ENCODE peak calls at places on chromosome X, in six cellular contexts. One of them, this sample, is unnamed. For H3K4me1, the result is how much of the 10 kb centered on the place peaks cover.

GRCh38 chrX:46637937-46638336 is 64.4 kb downstream of the CHST7 start:
- DNase-seq in IMR-90: peak
- DNase-seq in CD8-positive, alpha-beta memory T cell: no peak
- DNase-seq in ovary: no peak
- DNase-seq in fibroblast of lung: no peak
- DNase-seq in upper lobe of right lung: no peak
- DNase-seq in this sample: no peak

GRCh38 chrX:150293311-150294013 is 69.7 kb upstream of the MAMLD1 start:
- DNase-seq in fibroblast of lung: no peak
- DNase-seq in IMR-90: no peak
- DNase-seq in ovary: no peak
- DNase-seq in CD8-positive, alpha-beta memory T cell: no peak
- DNase-seq in upper lobe of right lung: no peak
- DNase-seq in this sample: no peak

GRCh38 chrX:1945879-1946278 is 331.0 kb downstream of the ASMT start:
- DNase-seq in upper lobe of right lung: no peak
- DNase-seq in CD8-positive, alpha-beta memory T cell: no peak
- DNase-seq in IMR-90: no peak
- DNase-seq in ovary: no peak
- DNase-seq in fibroblast of lung: no peak
- DNase-seq in this sample: no peak

GRCh38 chrX:131626681-131627296 is 82.9 kb downstream of the OR13H1 start:
- DNase-seq in IMR-90: no peak
- DNase-seq in CD8-positive, alpha-beta memory T cell: no peak
- DNase-seq in ovary: no peak
- DNase-seq in upper lobe of right lung: no peak
- DNase-seq in fibroblast of lung: peak
- DNase-seq in this sample: no peak

GRCh38 chrX:107205770-107206696 is at the start of the genes DNAAF6 and NUP62CL:
- DNase-seq in ovary: peak
- DNase-seq in IMR-90: no peak
- DNase-seq in upper lobe of right lung: peak
- DNase-seq in CD8-positive, alpha-beta memory T cell: peak
- DNase-seq in fibroblast of lung: peak
- DNase-seq in this sample: peak

GRCh38 chrX:150035531-150035930 is 97.2 kb upstream of the EOLA2 start:
- DNase-seq in IMR-90: peak
- DNase-seq in ovary: no peak
- DNase-seq in CD8-positive, alpha-beta memory T cell: no peak
- DNase-seq in upper lobe of right lung: no peak
- DNase-seq in fibroblast of lung: no peak
- DNase-seq in this sample: no peak

GRCh38 chrX:39875834-39876625 is 221.7 kb downstream of the BCOR start:
- DNase-seq in IMR-90: no peak
- DNase-seq in fibroblast of lung: no peak
- DNase-seq in CD8-positive, alpha-beta memory T cell: no peak
- DNase-seq in ovary: no peak
- DNase-seq in upper lobe of right lung: no peak
- DNase-seq in this sample: no peak

GRCh38 chrX:53089224-53089842 is 4.6 kb upstream of the KANTR start:
- DNase-seq in fibroblast of lung: peak
- DNase-seq in CD8-positive, alpha-beta memory T cell: peak
- DNase-seq in upper lobe of right lung: no peak
- DNase-seq in ovary: peak
- DNase-seq in IMR-90: peak
- DNase-seq in this sample: peak

GRCh38 chrX:141989134-141989533 is 85.4 kb downstream of the MAGEC1 start:
- DNase-seq in IMR-90: no peak
- DNase-seq in fibroblast of lung: peak
- DNase-seq in upper lobe of right lung: no peak
- DNase-seq in ovary: no peak
- DNase-seq in CD8-positive, alpha-beta memory T cell: no peak
- DNase-seq in this sample: no peak

GRCh38 chrX:114500622-114501021 is 83.3 kb upstream of the HTR2C start:
- DNase-seq in ovary: no peak
- DNase-seq in IMR-90: no peak
- DNase-seq in upper lobe of right lung: no peak
- DNase-seq in CD8-positive, alpha-beta memory T cell: no peak
- DNase-seq in fibroblast of lung: no peak
- DNase-seq in this sample: no peak

GRCh38 chrX:153857348-153857903 is 27.1 kb upstream of the PDZD4 start:
- DNase-seq in IMR-90: no peak
- DNase-seq in fibroblast of lung: no peak
- DNase-seq in CD8-positive, alpha-beta memory T cell: no peak
- DNase-seq in upper lobe of right lung: no peak
- DNase-seq in ovary: no peak
- DNase-seq in this sample: peak

GRCh38 chrX:72201836-72202536 is 20.4 kb downstream of the PIN4 start:
- DNase-seq in CD8-positive, alpha-beta memory T cell: no peak
- DNase-seq in fibroblast of lung: peak
- DNase-seq in ovary: no peak
- DNase-seq in IMR-90: peak
- DNase-seq in upper lobe of right lung: no peak
- DNase-seq in this sample: no peak

GRCh38 chrX:131942045-131942444 is 81.1 kb upstream of the STK26 start:
- DNase-seq in CD8-positive, alpha-beta memory T cell: no peak
- DNase-seq in ovary: no peak
- DNase-seq in upper lobe of right lung: no peak
- DNase-seq in fibroblast of lung: no peak
- DNase-seq in IMR-90: no peak
- DNase-seq in this sample: no peak

GRCh38 chrX:103254921-103255455 is at the start of gene TCEAL8:
- DNase-seq in CD8-positive, alpha-beta memory T cell: peak
- DNase-seq in IMR-90: peak
- DNase-seq in upper lobe of right lung: peak
- DNase-seq in ovary: peak
- DNase-seq in fibroblast of lung: peak
- DNase-seq in this sample: peak

GRCh38 chrX:43860646-43861370 is 21.4 kb downstream of the MAOB start:
- DNase-seq in CD8-positive, alpha-beta memory T cell: no peak
- DNase-seq in upper lobe of right lung: no peak
- DNase-seq in IMR-90: peak
- DNase-seq in ovary: no peak
- DNase-seq in fibroblast of lung: peak
- DNase-seq in this sample: no peak

GRCh38 chrX:118802857-118803256 is 20.8 kb upstream of the ZCCHC12 start:
- DNase-seq in ovary: no peak
- DNase-seq in IMR-90: peak
- DNase-seq in fibroblast of lung: peak
- DNase-seq in CD8-positive, alpha-beta memory T cell: no peak
- DNase-seq in upper lobe of right lung: no peak
- DNase-seq in this sample: no peak

GRCh38 chrX:40062525-40063193 is 35.1 kb downstream of the BCOR start:
- DNase-seq in CD8-positive, alpha-beta memory T cell: no peak
- DNase-seq in fibroblast of lung: peak
- DNase-seq in IMR-90: no peak
- DNase-seq in upper lobe of right lung: no peak
- DNase-seq in ovary: no peak
- DNase-seq in this sample: peak

GRCh38 chrX:68940601-68941000 is 111.8 kb downstream of the EFNB1 start:
- DNase-seq in ovary: no peak
- DNase-seq in IMR-90: no peak
- DNase-seq in fibroblast of lung: no peak
- DNase-seq in upper lobe of right lung: no peak
- DNase-seq in CD8-positive, alpha-beta memory T cell: no peak
- DNase-seq in this sample: no peak

GRCh38 chrX:10972731-10973130 is 138.4 kb upstream of the HCCS start:
- DNase-seq in CD8-positive, alpha-beta memory T cell: no peak
- DNase-seq in ovary: no peak
- DNase-seq in fibroblast of lung: peak
- DNase-seq in IMR-90: peak
- DNase-seq in upper lobe of right lung: no peak
- DNase-seq in this sample: no peak

GRCh38 chrX:120751683-120752082 is 121.8 kb upstream of the C1GALT1C1 start:
- DNase-seq in fibroblast of lung: no peak
- DNase-seq in IMR-90: no peak
- DNase-seq in CD8-positive, alpha-beta memory T cell: no peak
- DNase-seq in ovary: no peak
- DNase-seq in upper lobe of right lung: no peak
- DNase-seq in this sample: no peak

GRCh38 chrX:120759685-120760084 is 116.0 kb downstream of the CT47B1 start:
- DNase-seq in ovary: no peak
- DNase-seq in upper lobe of right lung: no peak
- DNase-seq in IMR-90: no peak
- DNase-seq in CD8-positive, alpha-beta memory T cell: no peak
- DNase-seq in fibroblast of lung: no peak
- DNase-seq in this sample: no peak

GRCh38 chrX:120753413-120754251 is 122.0 kb downstream of the CT47B1 start:
- DNase-seq in ovary: no peak
- DNase-seq in upper lobe of right lung: no peak
- DNase-seq in CD8-positive, alpha-beta memory T cell: no peak
- DNase-seq in fibroblast of lung: no peak
- DNase-seq in IMR-90: no peak
- DNase-seq in this sample: no peak

GRCh38 chrX:120752431-120753128 is 122.7 kb upstream of the C1GALT1C1 start:
- DNase-seq in CD8-positive, alpha-beta memory T cell: no peak
- DNase-seq in fibroblast of lung: no peak
- DNase-seq in upper lobe of right lung: no peak
- DNase-seq in ovary: no peak
- DNase-seq in IMR-90: no peak
- DNase-seq in this sample: no peak

GRCh38 chrX:120755066-120755846 is 120.4 kb downstream of the CT47B1 start:
- DNase-seq in IMR-90: no peak
- DNase-seq in fibroblast of lung: no peak
- DNase-seq in ovary: no peak
- DNase-seq in upper lobe of right lung: no peak
- DNase-seq in CD8-positive, alpha-beta memory T cell: no peak
- DNase-seq in this sample: no peak
- H3K4me1 ChIP-seq in IMR-90: under half
- H3K4me1 ChIP-seq in fibroblast of lung: under half
- H3K4me1 ChIP-seq in ovary: under half
- H3K4me1 ChIP-seq in upper lobe of right lung: under half
- H3K4me1 ChIP-seq in CD8-positive, alpha-beta memory T cell: under half
- H3K4me1 ChIP-seq in this sample: under half

DNA sequence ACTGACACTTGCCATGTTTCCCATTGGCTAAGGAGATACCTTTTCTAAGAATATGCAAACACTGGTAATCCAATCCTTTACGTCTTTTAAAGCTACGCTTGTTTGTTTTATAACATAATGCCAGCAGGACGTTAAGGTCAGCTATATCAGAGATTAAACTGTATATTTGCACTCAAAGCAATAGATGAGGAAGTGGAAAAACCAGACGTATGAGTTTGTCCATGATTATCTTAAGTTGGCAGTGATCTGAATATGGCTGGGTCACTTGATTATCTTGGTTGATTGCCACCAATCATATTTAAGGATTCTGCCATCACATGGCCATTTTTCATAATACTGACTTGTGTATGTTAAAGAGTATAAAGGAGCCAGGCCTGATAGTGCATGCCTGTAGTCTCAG is 19.4 kb downstream of the TMSB4X start:
- DNase-seq in IMR-90: no peak
- DNase-seq in CD8-positive, alpha-beta memory T cell: no peak
- DNase-seq in fibroblast of lung: no peak
- DNase-seq in upper lobe of right lung: no peak
- DNase-seq in ovary: no peak
- DNase-seq in this sample: no peak
- H3K4me1 ChIP-seq in IMR-90: under half
- H3K4me1 ChIP-seq in CD8-positive, alpha-beta memory T cell: under half
- H3K4me1 ChIP-seq in fibroblast of lung: under half
- H3K4me1 ChIP-seq in upper lobe of right lung: under half
- H3K4me1 ChIP-seq in ovary: under half
- H3K4me1 ChIP-seq in this sample: under half

DNA sequence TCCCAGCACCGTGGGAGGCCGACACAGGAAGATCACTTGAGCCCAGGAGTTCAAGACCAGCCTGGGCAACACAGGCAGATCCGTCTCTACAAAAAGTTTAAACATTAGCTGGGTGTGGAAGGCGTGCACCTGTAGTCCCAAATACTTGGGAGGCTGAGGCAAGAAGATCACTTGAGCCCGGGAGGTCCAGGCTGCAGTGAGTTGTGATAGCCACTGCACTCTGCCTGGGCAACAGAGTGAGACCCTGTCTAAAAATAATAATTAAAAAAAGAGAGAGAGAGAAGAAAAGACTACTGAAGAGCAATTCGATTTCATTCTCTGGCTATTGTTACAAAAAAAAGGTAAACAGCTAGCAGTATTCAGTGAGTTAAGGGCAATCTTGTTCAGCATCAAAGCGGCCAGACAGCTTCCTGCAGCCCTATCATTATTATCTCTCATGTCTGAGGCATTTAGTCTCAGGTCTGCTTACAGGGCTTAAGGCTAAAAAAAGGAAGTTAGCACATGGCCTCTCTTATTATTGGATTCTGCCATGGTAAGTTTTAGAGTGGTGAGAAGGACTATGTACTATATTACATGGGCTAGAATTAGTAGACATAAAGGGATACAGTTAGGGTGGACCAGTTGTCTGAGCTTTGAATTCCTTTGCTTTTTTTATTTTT is 37.9 kb downstream of the ARHGEF6 start:
- DNase-seq in upper lobe of right lung: no peak
- DNase-seq in CD8-positive, alpha-beta memory T cell: no peak
- DNase-seq in ovary: no peak
- DNase-seq in IMR-90: no peak
- DNase-seq in fibroblast of lung: no peak
- DNase-seq in this sample: no peak
- H3K4me1 ChIP-seq in upper lobe of right lung: under half
- H3K4me1 ChIP-seq in CD8-positive, alpha-beta memory T cell: under half
- H3K4me1 ChIP-seq in ovary: under half
- H3K4me1 ChIP-seq in IMR-90: under half
- H3K4me1 ChIP-seq in fibroblast of lung: under half
- H3K4me1 ChIP-seq in this sample: under half

GRCh38 chrX:123083924-123084323 is 100.2 kb upstream of the GRIA3 start:
- DNase-seq in upper lobe of right lung: no peak
- DNase-seq in ovary: no peak
- DNase-seq in IMR-90: no peak
- DNase-seq in CD8-positive, alpha-beta memory T cell: no peak
- DNase-seq in fibroblast of lung: no peak
- DNase-seq in this sample: no peak
- H3K4me1 ChIP-seq in upper lobe of right lung: under half
- H3K4me1 ChIP-seq in ovary: under half
- H3K4me1 ChIP-seq in IMR-90: under half
- H3K4me1 ChIP-seq in CD8-positive, alpha-beta memory T cell: under half
- H3K4me1 ChIP-seq in fibroblast of lung: under half
- H3K4me1 ChIP-seq in this sample: under half

DNA sequence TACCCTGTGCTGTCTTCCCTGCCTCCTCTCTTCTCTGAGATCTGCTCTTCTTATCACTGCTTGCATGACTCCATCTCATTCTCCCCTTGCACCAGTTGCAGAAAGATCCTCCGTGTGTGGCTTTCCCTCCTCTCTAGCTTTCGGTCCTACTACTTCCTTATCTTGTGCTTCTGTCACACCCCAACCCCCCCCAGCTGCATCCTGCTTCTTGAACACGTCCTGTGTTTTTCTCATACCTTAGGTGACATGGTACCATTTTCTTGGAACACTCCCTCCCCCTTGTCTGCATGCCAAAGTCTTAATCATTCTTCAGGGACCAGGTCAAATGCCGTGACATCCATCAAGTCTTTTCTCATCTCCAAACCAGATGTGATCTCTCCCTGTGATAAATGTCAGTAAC is 46.4 kb downstream of the FHL1 start:
- DNase-seq in IMR-90: no peak
- DNase-seq in fibroblast of lung: no peak
- DNase-seq in upper lobe of right lung: no peak
- DNase-seq in CD8-positive, alpha-beta memory T cell: no peak
- DNase-seq in ovary: no peak
- DNase-seq in this sample: no peak
- H3K4me1 ChIP-seq in IMR-90: under half
- H3K4me1 ChIP-seq in fibroblast of lung: under half
- H3K4me1 ChIP-seq in upper lobe of right lung: under half
- H3K4me1 ChIP-seq in CD8-positive, alpha-beta memory T cell: under half
- H3K4me1 ChIP-seq in ovary: under half
- H3K4me1 ChIP-seq in this sample: under half